ENCODE peak calls at places on chromosome 5, in ten cellular contexts. D is T-helper 2 cell; Y is NCI-H69; W is neuronal stem cell; L is ELR; B is D341Med; X is IMR-90; O is small intestine; V is CD4-positive, CD25-positive, alpha-beta regulatory T cell; H is iris pigment epithelial cell. S is an unnamed sample.
A peak's percentile ranks its signal among the peaks of the same experiment; 100 is the strongest.

GRCh38 chr5:139037732-139038131 is 160.4 kb downstream of the SIL1 start:
- DNase-seq in D (no peak), Y (no peak), W (no peak), L (peak; percentile 21), B (no peak), X (peak; percentile 11), O (no peak), V (no peak), H (peak; percentile 20), S (no peak)

GRCh38 chr5:33852327-33852726 is 39.5 kb downstream of the ADAMTS12 start:
- DNase-seq in D (no peak), Y (no peak), W (no peak), L (peak; percentile 59), B (no peak), X (no peak), O (no peak), V (no peak), H (peak; percentile 57), S (no peak)

GRCh38 chr5:106843812-106844416 is 826.8 kb downstream of the EFNA5 start:
- DNase-seq in D (no peak), Y (peak; percentile 64), W (no peak), L (peak; percentile 51), B (peak; percentile 30), X (no peak), O (peak; percentile 23), V (no peak), H (peak; percentile 14), S (peak; percentile 28)

GRCh38 chr5:177416334-177416733 is 7.0 kb upstream of the F12 start:
- DNase-seq in D (no peak), Y (no peak), W (no peak), L (no peak), B (no peak), X (peak; percentile 35), O (peak; percentile 66), V (no peak), H (peak; percentile 12), S (no peak)

GRCh38 chr5:36240779-36241635 is 718 bp downstream of the NADK2 start:
- DNase-seq in D (peak; percentile 11), Y (peak; percentile 69), W (peak; percentile 60), L (peak; percentile 82), B (peak; percentile 72), X (peak; percentile 59), O (peak; percentile 57), V (peak; percentile 9), H (peak; percentile 75), S (peak; percentile 87)

GRCh38 chr5:147675168-147675567 is 107.4 kb downstream of the JAKMIP2 start:
- DNase-seq in D (no peak), Y (peak; percentile 24), W (no peak), L (no peak), B (peak; percentile 30), X (no peak), O (peak; percentile 27), V (no peak), H (no peak), S (no peak)

GRCh38 chr5:127025507-127025906 is 4.9 kb downstream of the MARCHF3 start:
- DNase-seq in D (no peak), Y (no peak), W (no peak), L (no peak), B (no peak), X (no peak), O (no peak), V (no peak), H (no peak), S (no peak)

GRCh38 chr5:29162297-29162696 is 2031.2 kb upstream of the CDH6 start:
- DNase-seq in D (no peak), Y (peak; percentile 94), W (no peak), L (no peak), B (no peak), X (no peak), O (no peak), V (no peak), H (no peak), S (no peak)

GRCh38 chr5:126499742-126500396 is 76.7 kb downstream of the GRAMD2B start:
- DNase-seq in D (no peak), Y (peak; percentile 98), W (no peak), L (peak; percentile 45), B (no peak), X (no peak), O (peak; percentile 50), V (no peak), H (peak; percentile 29), S (peak; percentile 55)

GRCh38 chr5:89668821-89669220 is 740.7 kb downstream of the CETN3 start:
- DNase-seq in D (no peak), Y (no peak), W (no peak), L (no peak), B (no peak), X (no peak), O (no peak), V (no peak), H (no peak), S (no peak)

GRCh38 chr5:172778223-172778814 is 7.3 kb upstream of the DUSP1 start:
- DNase-seq in D (no peak), Y (peak; percentile 35), W (no peak), L (peak; percentile 95), B (no peak), X (peak; percentile 89), O (peak; percentile 94), V (no peak), H (peak; percentile 92), S (peak; percentile 72)

GRCh38 chr5:111143910-111144309 is 51.8 kb downstream of the WDR36 start:
- DNase-seq in D (no peak), Y (peak; percentile 49), W (no peak), L (peak; percentile 59), B (peak; percentile 58), X (peak; percentile 73), O (no peak), V (no peak), H (peak; percentile 78), S (no peak)

GRCh38 chr5:95842955-95843544 is 20.5 kb upstream of the GLRX start:
- DNase-seq in D (peak; percentile 33), Y (no peak), W (no peak), L (peak; percentile 86), B (no peak), X (peak; percentile 75), O (no peak), V (peak; percentile 25), H (peak; percentile 95), S (peak; percentile 63)

S was measured in hepatocyte.